ENCODE peak calls at places on chromosomes 2 and 18, in nine cellular contexts. Y, A, M, O, C, G, D, N and I are unnamed samples.

GRCh38 chr2:142220901-142221300 is 90.1 kb upstream of the LRP1B start:
- DNase-seq in Y (no peak), A (no peak), M (no peak), O (no peak), C (no peak), G (no peak), D (peak), N (no peak), I (peak)

GRCh38 chr18:78666666-78667335 is 312.8 kb upstream of the SALL3 start:
- DNase-seq in Y (no peak), A (no peak), M (no peak), O (no peak), C (no peak), G (no peak), D (no peak), N (no peak), I (no peak)

GRCh38 chr2:37873229-37873628 is 51.9 kb upstream of the RMDN2 start:
- DNase-seq in Y (peak), A (no peak), M (no peak), O (no peak), C (no peak), G (no peak), D (no peak), N (no peak), I (no peak)

GRCh38 chr18:22544626-22545025 is 126.9 kb upstream of the CTAGE1 start:
- DNase-seq in Y (no peak), A (no peak), M (no peak), O (no peak), C (no peak), G (no peak), D (no peak), N (no peak), I (peak)

GRCh38 chr2:240465268-240465764 is 29.9 kb downstream of the GPC1 start:
- DNase-seq in Y (no peak), A (peak), M (no peak), O (peak), C (no peak), G (no peak), D (no peak), N (peak), I (no peak)

GRCh38 chr2:44351676-44352075 is 9.6 kb downstream of the PREPL start:
- DNase-seq in Y (no peak), A (no peak), M (no peak), O (no peak), C (no peak), G (no peak), D (no peak), N (no peak), I (peak)

GRCh38 chr2:54107903-54108615 is 7.4 kb upstream of the ACYP2 start:
- DNase-seq in Y (peak), A (no peak), M (no peak), O (no peak), C (no peak), G (no peak), D (no peak), N (no peak), I (no peak)

GRCh38 chr2:84946204-84947009 is 24.6 kb upstream of the KCMF1 start:
- DNase-seq in Y (no peak), A (no peak), M (peak), O (no peak), C (no peak), G (peak), D (no peak), N (no peak), I (peak)

GRCh38 chr18:2914185-2914584 is 67.4 kb downstream of the EMILIN2 start:
- DNase-seq in Y (peak), A (no peak), M (no peak), O (no peak), C (peak), G (no peak), D (no peak), N (no peak), I (no peak)

GRCh38 chr2:218876562-218877219 is 4.0 kb upstream of the WNT10A start:
- DNase-seq in Y (peak), A (no peak), M (peak), O (peak), C (no peak), G (peak), D (peak), N (no peak), I (peak)

GRCh38 chr2:121358291-121358690 is 73.3 kb upstream of the TFCP2L1 start:
- DNase-seq in Y (no peak), A (no peak), M (no peak), O (no peak), C (no peak), G (no peak), D (no peak), N (no peak), I (no peak)

GRCh38 chr2:20916604-20917286 is 93.8 kb upstream of the LDAH start:
- DNase-seq in Y (peak), A (no peak), M (peak), O (no peak), C (no peak), G (no peak), D (no peak), N (no peak), I (peak)

GRCh38 chr2:86072271-86072858 is 33.3 kb downstream of the POLR1A start:
- DNase-seq in Y (no peak), A (peak), M (peak), O (peak), C (peak), G (peak), D (no peak), N (peak), I (no peak)

GRCh38 chr2:69943000-69943840 is 18.2 kb downstream of the ASPRV1 start:
- DNase-seq in Y (no peak), A (no peak), M (no peak), O (no peak), C (no peak), G (no peak), D (peak), N (no peak), I (no peak)

GRCh38 chr2:166419616-166419934 is 43.8 kb upstream of the SCN9A start:
- DNase-seq in Y (no peak), A (no peak), M (peak), O (no peak), C (no peak), G (no peak), D (peak), N (no peak), I (peak)

GRCh38 chr2:120825370-120826259 is 89.9 kb downstream of the GLI2 start:
- DNase-seq in Y (peak), A (no peak), M (no peak), O (no peak), C (peak), G (no peak), D (no peak), N (no peak), I (peak)

GRCh38 chr2:137838255-137839092 is 125.8 kb upstream of the HNMT start:
- DNase-seq in Y (no peak), A (no peak), M (peak), O (no peak), C (no peak), G (peak), D (peak), N (no peak), I (peak)
- TF ChIP-seq CTCF in Y (peak), A (peak), M (peak), O (peak), C (peak), G (peak), D (peak), N (peak), I (peak)

GRCh38 chr18:55405655-55406373 is 182.2 kb downstream of the TCF4 start:
- DNase-seq in Y (no peak), A (peak), M (peak), O (peak), C (peak), G (no peak), D (peak), N (peak), I (peak)

GRCh38 chr18:55407774-55408535 is 180.0 kb downstream of the TCF4 start:
- DNase-seq in Y (no peak), A (no peak), M (no peak), O (no peak), C (no peak), G (no peak), D (no peak), N (no peak), I (no peak)

GRCh38 chr18:55407191-55407590 is 180.8 kb downstream of the TCF4 start:
- DNase-seq in Y (no peak), A (no peak), M (no peak), O (no peak), C (no peak), G (no peak), D (no peak), N (no peak), I (no peak)

GRCh38 chr18:55404811-55405654 is 183.0 kb downstream of the TCF4 start:
- DNase-seq in Y (no peak), A (no peak), M (no peak), O (no peak), C (no peak), G (no peak), D (no peak), N (no peak), I (peak)

DNA sequence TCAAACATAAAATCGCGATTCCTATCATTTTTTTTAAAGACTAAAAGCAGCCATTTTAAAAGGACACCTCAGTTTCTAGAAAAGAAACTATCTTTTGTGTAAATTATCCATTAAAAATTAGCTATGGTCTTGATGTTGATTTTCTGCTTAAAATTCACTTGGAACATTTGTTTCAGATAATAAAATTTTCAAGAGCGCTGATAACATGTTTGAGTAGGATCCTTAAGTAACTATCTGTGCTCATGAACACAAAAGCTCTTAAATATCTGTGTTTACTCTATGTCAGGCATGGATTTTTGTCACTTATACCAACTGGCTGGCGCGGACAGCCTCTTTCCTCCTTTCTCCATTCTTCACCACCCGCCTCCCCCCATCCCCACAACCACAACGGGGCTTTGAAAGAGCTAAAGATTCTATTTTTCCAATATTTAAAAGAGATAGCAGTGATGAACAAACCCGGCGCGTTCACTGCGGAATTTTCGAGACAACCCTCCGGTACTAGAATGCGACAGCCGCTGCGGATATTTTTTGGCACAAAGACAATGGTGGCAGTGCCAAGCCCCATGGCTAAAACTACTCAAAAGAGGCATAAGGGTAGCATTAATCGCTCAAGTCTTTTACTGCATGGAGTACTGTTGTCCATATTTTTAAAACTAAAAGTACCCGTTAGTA is 181.5 kb downstream of the TCF4 start:
- DNase-seq in Y (no peak), A (no peak), M (no peak), O (no peak), C (no peak), G (no peak), D (no peak), N (no peak), I (peak)
- H3K4me3 ChIP-seq in Y (no peak), A (no peak), M (no peak), O (no peak), C (peak), G (no peak), D (peak), N (no peak), I (peak)

GRCh38 chr18:65936678-65937077 is 185.9 kb downstream of the CDH7 start:
- DNase-seq in Y (no peak), A (no peak), M (no peak), O (no peak), C (no peak), G (no peak), D (no peak), N (no peak), I (no peak)

GRCh38 chr18:65937180-65937579 is 186.4 kb downstream of the CDH7 start:
- DNase-seq in Y (no peak), A (no peak), M (no peak), O (no peak), C (no peak), G (no peak), D (no peak), N (no peak), I (no peak)

GRCh38 chr18:65942103-65942502 is 191.3 kb downstream of the CDH7 start:
- DNase-seq in Y (no peak), A (no peak), M (no peak), O (no peak), C (no peak), G (no peak), D (no peak), N (no peak), I (no peak)

GRCh38 chr18:65941482-65941881 is 190.7 kb downstream of the CDH7 start:
- DNase-seq in Y (no peak), A (no peak), M (no peak), O (no peak), C (no peak), G (no peak), D (no peak), N (no peak), I (no peak)

DNA sequence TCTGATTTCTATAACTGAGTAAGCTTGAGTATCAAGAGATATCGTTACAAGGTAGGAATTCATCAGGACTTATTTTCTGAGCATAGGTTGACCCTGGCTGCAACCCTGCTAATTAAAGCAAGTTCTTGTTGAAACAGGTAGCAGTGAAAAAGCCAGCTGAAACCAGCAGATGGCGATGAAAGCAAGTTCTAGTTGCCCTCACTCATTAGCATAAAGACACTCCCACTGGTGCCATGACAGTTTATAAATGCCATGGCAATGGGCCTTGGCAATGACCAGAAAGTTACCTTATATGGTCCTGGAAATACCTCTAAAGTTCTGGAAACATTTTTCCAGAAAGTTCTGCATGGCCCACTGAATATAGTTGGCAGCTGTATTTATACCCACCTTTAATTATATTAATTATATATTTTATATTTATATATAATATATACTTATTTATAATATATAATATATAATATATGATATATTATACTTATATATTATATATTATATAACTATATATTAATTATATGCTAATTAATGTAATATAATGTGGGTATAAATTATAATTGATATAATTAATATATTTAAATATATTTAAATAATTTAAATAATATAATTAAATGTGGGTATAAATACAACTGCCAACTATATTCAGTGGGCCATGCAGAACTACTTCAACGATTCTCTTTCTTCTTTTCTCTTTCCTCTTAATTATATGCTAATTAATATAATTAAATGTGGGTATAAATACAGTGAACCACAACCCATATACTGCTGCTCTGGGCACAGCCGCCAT is 188.0 kb downstream of the CDH7 start:
- DNase-seq in Y (peak), A (no peak), M (peak), O (peak), C (no peak), G (peak), D (peak), N (no peak), I (no peak)
- TF ChIP-seq CTCF in Y (peak), A (no peak), M (no peak), O (no peak), C (no peak), G (peak), D (peak), N (no peak), I (no peak)

DNA sequence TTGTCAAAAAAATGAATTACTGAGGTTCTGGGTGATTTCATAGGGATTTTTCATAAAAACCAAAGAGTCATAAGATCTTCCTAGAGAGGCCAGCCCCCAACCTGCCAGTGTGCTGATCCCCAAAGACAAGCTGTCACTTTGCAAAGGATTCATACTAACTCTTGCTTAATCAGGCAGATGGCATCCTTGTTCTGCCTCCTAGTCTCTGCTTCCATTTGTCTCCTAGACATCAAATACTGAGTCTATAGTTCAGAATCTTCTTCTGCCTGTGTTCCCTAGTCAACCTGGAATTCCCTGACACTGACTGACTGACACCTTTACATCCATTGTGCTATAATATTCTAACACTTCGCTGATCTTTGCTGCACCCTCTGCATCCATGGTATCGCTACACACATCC is 84.9 kb downstream of the SLC8A1 start:
- DNase-seq in Y (no peak), A (no peak), M (no peak), O (no peak), C (no peak), G (no peak), D (no peak), N (no peak), I (no peak)
- H3K4me3 ChIP-seq in Y (no peak), A (no peak), M (no peak), O (no peak), C (no peak), G (no peak), D (no peak), N (no peak), I (no peak)

DNA sequence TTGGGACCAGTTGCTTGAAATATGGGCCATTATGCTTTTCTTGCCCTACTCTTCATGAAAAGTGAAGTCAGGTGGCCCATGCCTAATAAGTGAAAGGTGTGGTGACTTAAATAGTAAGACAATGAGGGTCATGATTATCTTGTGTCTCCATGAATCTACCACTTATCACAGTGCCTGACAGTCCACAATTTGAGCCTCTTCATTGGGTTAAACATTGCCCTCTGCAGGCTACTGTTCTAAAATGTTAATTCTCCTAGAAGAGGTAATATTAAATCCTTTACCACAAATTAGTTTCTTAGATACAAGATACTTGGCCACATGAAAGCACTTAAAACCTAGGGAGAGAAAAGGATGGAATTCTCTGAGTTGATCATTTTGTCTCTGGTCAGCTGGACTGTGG is 4.0 kb downstream of the EGR4 start:
- DNase-seq in Y (no peak), A (no peak), M (no peak), O (no peak), C (no peak), G (no peak), D (no peak), N (no peak), I (no peak)
- TF ChIP-seq CTCF in Y (no peak), A (no peak), M (peak), O (no peak), C (no peak), G (no peak), D (no peak), N (no peak), I (no peak)

DNA sequence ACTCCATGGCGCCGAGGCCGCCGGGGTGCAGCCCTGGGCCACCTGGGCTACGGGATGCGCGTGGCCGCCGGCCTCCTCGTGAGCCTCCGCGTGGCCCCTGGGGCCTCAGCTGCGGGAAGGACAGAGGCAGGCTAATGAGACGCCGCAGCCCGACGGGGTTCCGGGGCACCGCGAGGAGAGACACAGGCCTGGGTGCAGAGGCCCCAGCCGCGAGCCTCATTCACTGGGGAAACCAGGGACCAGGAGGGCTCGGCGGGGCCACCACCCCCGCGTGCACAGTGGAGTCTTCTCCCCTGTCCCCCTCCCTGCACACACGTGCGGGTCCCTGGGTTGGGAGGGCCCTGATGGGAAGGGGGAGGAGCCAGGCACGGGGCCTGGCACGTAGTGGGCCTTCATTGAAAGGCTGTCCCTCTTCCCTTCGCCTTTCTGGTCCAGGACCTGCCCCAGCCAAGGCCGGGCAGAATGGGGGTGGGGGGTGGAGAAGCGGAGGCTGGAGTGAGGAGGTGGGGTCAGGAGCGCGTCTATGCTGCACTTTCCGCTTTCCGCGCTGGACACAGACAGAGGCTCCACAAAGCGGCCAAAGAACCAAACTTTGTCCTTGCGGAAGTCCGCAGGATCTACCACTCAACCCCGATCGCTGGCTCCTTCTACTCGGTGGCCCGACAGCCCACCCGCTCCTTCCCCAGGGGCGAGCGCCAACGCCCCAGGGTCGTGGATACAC is 9.1 kb downstream of the ALPP start:
- DNase-seq in Y (peak), A (no peak), M (no peak), O (no peak), C (no peak), G (no peak), D (no peak), N (no peak), I (no peak)
- H3K4me3 ChIP-seq in Y (peak), A (no peak), M (no peak), O (no peak), C (no peak), G (no peak), D (no peak), N (no peak), I (no peak)

DNA sequence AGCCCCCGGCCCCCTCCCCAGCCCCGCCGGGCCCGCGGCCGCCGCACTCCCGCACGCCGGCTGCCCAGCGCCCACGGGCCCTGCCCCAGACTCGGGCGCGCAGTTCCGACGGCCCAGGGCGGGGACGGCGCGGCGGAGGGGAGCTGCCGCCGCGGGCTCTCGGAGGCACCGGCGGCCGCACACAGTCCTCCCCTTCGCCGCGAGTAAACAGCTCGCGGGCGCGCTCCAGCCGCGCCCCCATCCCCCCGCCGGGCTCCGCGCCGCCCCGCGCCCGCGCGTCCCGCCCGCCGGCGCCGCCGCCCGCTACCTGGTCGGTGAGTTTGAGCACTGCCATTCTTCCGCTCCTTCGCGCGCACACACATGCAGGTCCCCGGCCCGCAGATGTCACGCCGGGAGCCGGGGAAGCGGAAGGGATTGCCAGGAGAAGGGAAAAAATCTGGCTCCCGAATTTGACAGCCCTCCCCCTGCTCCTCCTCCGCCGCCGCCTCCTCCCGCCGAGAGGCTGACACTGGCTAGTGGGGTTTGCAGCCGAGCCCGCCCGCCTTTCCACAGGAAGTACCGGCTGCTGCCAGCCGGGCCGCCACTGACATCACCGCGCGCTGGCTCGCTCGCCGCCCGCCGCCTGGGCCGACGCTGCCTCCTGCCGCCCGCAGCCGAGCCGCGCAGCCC is at the start of gene ANKRD44:
- DNase-seq in Y (peak), A (peak), M (peak), O (peak), C (peak), G (peak), D (peak), N (peak), I (peak)
- TF ChIP-seq CTCF in Y (peak), A (peak), M (peak), O (peak), C (peak), G (peak), D (no peak), N (peak), I (no peak)